ENCODE peak calls at places on chromosomes 2 and 18, in seven cellular contexts. K, Z, L, H, E, A and C are unnamed samples.

GRCh38 chr2:66560683-66561082 is 125.8 kb downstream of the MEIS1 start:
- DNase-seq in Z (no peak), K (no peak), A (no peak), L (no peak), H (no peak), E (no peak), C (no peak)

GRCh38 chr2:174699993-174700766 is 64.1 kb downstream of the CHRNA1 start:
- DNase-seq in L (peak), H (no peak), K (peak), E (peak), A (no peak), Z (peak), C (peak)

GRCh38 chr18:13563390-13563805 is 163.0 kb downstream of the FAM210A start:
- DNase-seq in Z (no peak), L (no peak), A (no peak), K (no peak), H (no peak), E (no peak), C (no peak)

GRCh38 chr18:24490545-24490944 is 30.1 kb downstream of the HRH4 start:
- DNase-seq in Z (no peak), L (no peak), K (no peak), E (no peak), A (no peak), H (no peak), C (no peak)

GRCh38 chr18:37322497-37323035 is 243.0 kb downstream of the CELF4 start:
- DNase-seq in E (peak), H (no peak), K (peak), L (peak), Z (peak), A (peak), C (no peak)

GRCh38 chr2:182088681-182089333 is 103.2 kb downstream of the PPP1R1C start:
- DNase-seq in Z (no peak), E (no peak), K (no peak), L (no peak), H (no peak), A (no peak), C (no peak)

GRCh38 chr2:23432531-23432930 is 47.6 kb downstream of the KLHL29 start:
- DNase-seq in E (no peak), H (no peak), A (no peak), K (no peak), L (no peak), Z (no peak), C (no peak)

GRCh38 chr2:141207042-141207398 is 923.8 kb downstream of the LRP1B start:
- DNase-seq in K (no peak), L (no peak), A (no peak), Z (no peak), H (no peak), E (no peak), C (no peak)

GRCh38 chr2:7031424-7032245 is 114.4 kb downstream of the RNF144A start:
- DNase-seq in H (no peak), K (no peak), A (no peak), E (peak), L (peak), Z (no peak), C (no peak)

GRCh38 chr2:951224-952006 is 766 bp downstream of the SNTG2 start:
- DNase-seq in H (no peak), Z (no peak), A (no peak), L (no peak), K (no peak), E (no peak), C (no peak)
- TF ChIP-seq EZH2 in H (no peak), Z (no peak), A (no peak), L (no peak), K (no peak), E (no peak), C (no peak)

DNA sequence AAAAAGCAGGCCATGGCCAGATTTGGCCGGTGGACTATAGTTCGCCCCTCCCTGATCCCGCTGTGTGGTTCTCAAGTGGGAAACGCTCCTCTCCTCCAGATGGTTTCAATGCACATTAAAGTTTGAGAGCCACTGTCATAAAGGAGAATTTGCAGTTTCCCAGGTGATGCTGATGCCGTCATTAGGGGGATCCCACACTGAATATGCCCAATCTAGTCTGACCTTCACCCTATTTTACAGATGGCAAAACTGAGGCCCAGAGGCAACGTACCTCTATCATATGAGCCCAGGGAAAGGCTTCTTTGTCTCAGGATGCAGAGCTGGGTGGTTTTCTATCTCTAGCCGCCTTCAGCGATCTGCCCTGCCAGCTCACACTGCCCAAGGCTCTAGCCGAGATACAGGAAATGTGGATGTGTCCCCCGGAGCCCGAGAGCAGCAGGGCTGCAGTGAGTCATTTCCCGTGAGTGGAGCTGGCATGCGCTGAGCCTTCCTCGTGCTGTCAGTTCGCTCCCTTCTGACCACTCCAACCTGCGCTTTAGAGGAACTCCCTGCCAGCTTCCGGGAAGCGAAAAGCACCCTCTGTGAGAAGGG is 116.2 kb downstream of the SMAD7 start:
- DNase-seq in E (peak), H (peak), Z (no peak), L (no peak), K (peak), A (peak), C (peak)
- H3K27ac ChIP-seq in E (peak), H (peak), Z (no peak), L (no peak), K (peak), A (no peak), C (peak)

GRCh38 chr2:98334439-98335078 is 11.7 kb upstream of the CNGA3 start:
- DNase-seq in L (no peak), A (no peak), Z (no peak), K (peak), E (no peak), H (no peak), C (no peak)
- TF ChIP-seq POLR2AphosphoS5 in L (no peak), A (no peak), Z (no peak), K (no peak), E (no peak), H (no peak), C (no peak)

GRCh38 chr2:10830641-10831386 is 18.2 kb upstream of the PDIA6 start:
- DNase-seq in E (no peak), H (no peak), K (no peak), A (no peak), Z (no peak), L (no peak), C (no peak)

GRCh38 chr2:10834300-10834699 is 21.7 kb upstream of the PDIA6 start:
- DNase-seq in E (no peak), L (no peak), H (no peak), Z (no peak), K (no peak), A (no peak), C (no peak)

GRCh38 chr2:10831387-10831985 is 18.9 kb upstream of the PDIA6 start:
- DNase-seq in E (no peak), L (no peak), H (no peak), Z (no peak), K (no peak), A (no peak), C (no peak)

GRCh38 chr2:10832228-10832936 is 19.8 kb upstream of the PDIA6 start:
- DNase-seq in E (peak), A (peak), H (peak), L (peak), K (peak), Z (peak), C (no peak)

GRCh38 chr2:10833021-10833420 is 20.4 kb upstream of the PDIA6 start:
- DNase-seq in Z (no peak), E (no peak), H (no peak), A (no peak), K (no peak), L (no peak), C (no peak)
- TF ChIP-seq EZH2 in Z (no peak), E (no peak), H (no peak), A (no peak), K (no peak), L (no peak), C (no peak)